ENCODE peak calls at places on chromosome X, in six cellular contexts. H is Panc1, D is WERI-Rb-1, B is Karpas-422, T is suprapubic skin, J is brain microvascular endothelial cell. V is an unnamed sample.

GRCh38 chrX:96776966-96777365 is 92.3 kb downstream of the DIAPH2 start:
- DNase-seq in H (no peak), D (no peak), B (no peak), T (no peak), J (no peak), V (peak)

GRCh38 chrX:111743316-111743715 is 62.3 kb downstream of the ALG13 start:
- DNase-seq in H (no peak), D (no peak), B (no peak), T (no peak), J (no peak), V (no peak)

GRCh38 chrX:65926095-65927019 is 113.5 kb downstream of the VSIG4 start:
- DNase-seq in H (no peak), D (no peak), B (peak), T (no peak), J (no peak), V (no peak)

GRCh38 chrX:98380106-98380505 is 1496.4 kb downstream of the RPA4 start:
- DNase-seq in H (no peak), D (no peak), B (no peak), T (no peak), J (no peak), V (no peak)

GRCh38 chrX:572490-573124 is 58.0 kb upstream of the SHOX start:
- DNase-seq in H (no peak), D (no peak), B (no peak), T (no peak), J (no peak), V (no peak)

GRCh38 chrX:143945171-143945570 is 61.3 kb downstream of the UBE2NL start:
- DNase-seq in H (no peak), D (no peak), B (no peak), T (no peak), J (no peak), V (no peak)

GRCh38 chrX:5857232-5857631 is 371.4 kb downstream of the NLGN4X start:
- DNase-seq in H (no peak), D (no peak), B (peak), T (no peak), J (no peak), V (no peak)

GRCh38 chrX:37666516-37666915 is 19.1 kb upstream of the XK start:
- DNase-seq in H (no peak), D (no peak), B (no peak), T (no peak), J (no peak), V (peak)

GRCh38 chrX:5051831-5052491 is 1176.7 kb downstream of the NLGN4X start:
- DNase-seq in H (no peak), D (no peak), B (no peak), T (no peak), J (peak), V (peak)

GRCh38 chrX:37754518-37754917 is 25.3 kb upstream of the CYBB start:
- DNase-seq in H (no peak), D (no peak), B (no peak), T (no peak), J (no peak), V (no peak)

GRCh38 chrX:46506076-46506475 is 39.1 kb downstream of the ZNF674 start:
- DNase-seq in H (no peak), D (no peak), B (no peak), T (no peak), J (no peak), V (no peak)

GRCh38 chrX:53678667-53679066 is 7.9 kb downstream of the HUWE1 start:
- DNase-seq in H (no peak), D (no peak), B (peak), T (no peak), J (no peak), V (no peak)

GRCh38 chrX:84712621-84713020 is 210.4 kb upstream of the HDX start:
- DNase-seq in H (no peak), D (no peak), B (no peak), T (no peak), J (no peak), V (no peak)

GRCh38 chrX:27924718-27925117 is 56.5 kb downstream of the DCAF8L1 start:
- DNase-seq in H (no peak), D (no peak), B (no peak), T (no peak), J (no peak), V (no peak)

GRCh38 chrX:53288173-53288572 is 6.8 kb upstream of the IQSEC2 start:
- DNase-seq in H (no peak), D (no peak), B (no peak), T (no peak), J (peak), V (peak)

GRCh38 chrX:110066488-110067225 is 63.7 kb downstream of the TMEM164 start:
- DNase-seq in H (no peak), D (no peak), B (no peak), T (no peak), J (no peak), V (no peak)

GRCh38 chrX:25015486-25016360 is at the start of gene ARX:
- DNase-seq in H (no peak), D (peak), B (no peak), T (no peak), J (no peak), V (peak)

GRCh38 chrX:18861436-18861950 is 122.4 kb downstream of the PHKA2 start:
- DNase-seq in H (no peak), D (no peak), B (no peak), T (no peak), J (no peak), V (no peak)

GRCh38 chrX:68692651-68693050 is 45.2 kb downstream of the STARD8 start:
- DNase-seq in H (no peak), D (no peak), B (no peak), T (no peak), J (peak), V (peak)

GRCh38 chrX:51420610-51421009 is 75.8 kb downstream of the NUDT11 start:
- DNase-seq in H (peak), D (peak), B (peak), T (no peak), J (peak), V (peak)

GRCh38 chrX:47078129-47079043 is at the start of gene RGN:
- DNase-seq in H (no peak), D (no peak), B (no peak), T (no peak), J (no peak), V (no peak)

GRCh38 chrX:37684426-37684825 is 1.2 kb upstream of the XK start:
- DNase-seq in H (no peak), D (no peak), B (no peak), T (no peak), J (no peak), V (no peak)

GRCh38 chrX:119942831-119943184 is 743 bp downstream of the NKAP start:
- DNase-seq in H (no peak), D (no peak), B (peak), T (no peak), J (peak), V (no peak)
- H3K4me3 ChIP-seq in H (peak), D (peak), B (peak), T (peak), J (peak), V (peak)

GRCh38 chrX:48694776-48695523 is 1.6 kb upstream of the SUV39H1 start:
- DNase-seq in H (no peak), D (no peak), B (no peak), T (no peak), J (no peak), V (no peak)

GRCh38 chrX:48695925-48696300 is 621 bp upstream of the SUV39H1 start:
- DNase-seq in H (no peak), D (peak), B (no peak), T (no peak), J (no peak), V (no peak)

GRCh38 chrX:48697182-48697727 is 721 bp downstream of the SUV39H1 start:
- DNase-seq in H (no peak), D (no peak), B (no peak), T (no peak), J (no peak), V (no peak)

GRCh38 chrX:48696301-48697181 is at the start of gene SUV39H1:
- DNase-seq in H (peak), D (peak), B (peak), T (peak), J (peak), V (peak)

DNA sequence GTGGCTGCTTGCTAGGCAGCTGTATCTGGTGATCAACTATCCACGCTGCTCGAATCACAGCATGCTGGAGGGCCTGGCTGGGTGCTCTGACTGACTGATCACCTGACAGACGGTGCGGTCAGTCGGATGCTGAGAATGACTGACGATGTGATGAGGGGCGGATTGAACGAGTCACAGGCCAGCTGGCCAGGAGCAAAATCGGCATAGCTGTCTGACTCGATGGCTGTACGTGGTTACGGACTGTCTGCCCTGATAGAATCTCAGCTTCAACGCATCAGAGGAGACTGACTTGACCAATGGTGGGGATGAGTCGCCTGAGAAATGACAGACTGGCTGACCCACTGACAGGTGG is 1.0 kb upstream of the SUV39H1 start:
- DNase-seq in H (no peak), D (peak), B (no peak), T (no peak), J (no peak), V (no peak)
- H3K4me3 ChIP-seq in H (peak), D (peak), B (peak), T (peak), J (peak), V (no peak)

DNA sequence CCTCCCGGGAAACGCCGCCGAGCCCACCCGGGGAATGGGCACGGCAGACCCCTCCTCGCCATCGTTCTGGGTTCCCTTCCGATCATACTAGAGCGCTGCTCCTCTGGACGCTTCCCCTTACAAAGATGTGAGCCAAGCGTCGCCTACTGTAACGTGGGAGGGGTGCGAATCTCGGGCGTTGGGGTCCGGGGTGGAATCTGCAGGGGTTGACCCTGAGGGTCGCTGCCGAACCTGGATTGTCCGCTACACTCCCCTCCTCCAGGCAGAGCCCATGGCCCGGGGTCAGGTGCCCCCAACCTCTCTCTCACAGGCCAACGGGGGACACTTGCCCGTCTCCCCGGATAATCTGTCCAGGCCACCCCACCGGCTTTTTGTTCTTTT is 13.8 kb downstream of the BCOR start:
- DNase-seq in H (no peak), D (no peak), B (no peak), T (no peak), J (no peak), V (no peak)
- H3K4me3 ChIP-seq in H (peak), D (peak), B (no peak), T (peak), J (peak), V (peak)

GRCh38 chrX:154516655-154517100 is 646 bp upstream of the FAM3A start:
- DNase-seq in H (no peak), D (no peak), B (no peak), T (no peak), J (no peak), V (peak)
- H3K4me3 ChIP-seq in H (peak), D (peak), B (peak), T (peak), J (peak), V (peak)

DNA sequence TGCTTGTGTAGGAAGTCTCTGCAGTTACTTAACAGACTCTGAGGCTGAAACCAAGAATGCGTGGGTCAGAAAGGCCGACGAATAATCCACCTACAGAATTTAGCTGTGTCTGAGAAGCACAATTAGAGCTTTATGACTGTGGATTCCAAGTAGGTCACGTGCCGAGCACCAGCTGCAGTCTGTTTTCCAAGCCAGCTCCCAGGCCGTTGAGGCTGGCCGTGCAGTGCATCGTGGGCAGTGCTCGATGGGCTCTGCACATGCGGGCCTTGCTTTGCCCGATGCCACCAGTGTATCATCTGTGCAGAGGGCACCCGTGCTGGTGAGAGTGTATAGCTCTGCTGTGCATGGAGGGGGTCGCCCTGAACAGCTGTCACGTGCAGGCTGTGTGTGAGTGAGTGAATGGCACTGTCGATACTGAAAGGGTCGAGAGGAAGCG is 67.5 kb upstream of the CLDN34 start:
- DNase-seq in H (no peak), D (peak), B (no peak), T (no peak), J (peak), V (peak)
- H3K4me3 ChIP-seq in H (no peak), D (no peak), B (no peak), T (no peak), J (peak), V (no peak)

GRCh38 chrX:39689374-39690104 is 408.2 kb downstream of the BCOR start:
- DNase-seq in H (no peak), D (no peak), B (peak), T (no peak), J (no peak), V (no peak)
- H3K4me3 ChIP-seq in H (peak), D (peak), B (no peak), T (peak), J (peak), V (peak)